ENCODE peak calls at places on chromosomes 4 and X, in nine cellular contexts. One of them, this sample, is unnamed.

GRCh38 chr4:11072999-11073398 is 355.7 kb downstream of the HS3ST1 start:
- DNase-seq in RPMI8226: no peak
- DNase-seq in HEK293T: no peak
- DNase-seq in NCI-H2171 treated with DMSO at 0.1 percent for 48 hours: no peak
- DNase-seq in NCI-H1436 treated with DMSO at 0.1 percent for 48 hours: no peak
- DNase-seq in activated CD4-positive, alpha-beta T cell treated with anti-CD3 and anti-CD28 coated beads, Interleukin-2, amount 50 U/mL, for 1 hour: no peak
- DNase-seq in colonic mucosa: no peak
- DNase-seq in naive thymus-derived CD4-positive, alpha-beta T cell: no peak
- DNase-seq in stromal cell of bone marrow: no peak
- DNase-seq in this sample: no peak

GRCh38 chr4:107978716-107979451 is 10.8 kb upstream of the HADH start:
- DNase-seq in stromal cell of bone marrow: no peak
- DNase-seq in naive thymus-derived CD4-positive, alpha-beta T cell: no peak
- DNase-seq in activated CD4-positive, alpha-beta T cell treated with anti-CD3 and anti-CD28 coated beads, Interleukin-2, amount 50 U/mL, for 1 hour: no peak
- DNase-seq in colonic mucosa: no peak
- DNase-seq in NCI-H1436 treated with DMSO at 0.1 percent for 48 hours: no peak
- DNase-seq in RPMI8226: no peak
- DNase-seq in NCI-H2171 treated with DMSO at 0.1 percent for 48 hours: no peak
- DNase-seq in HEK293T: no peak
- DNase-seq in this sample: no peak

GRCh38 chr4:13555325-13555724 is 11.0 kb upstream of the NKX3-2 start:
- DNase-seq in colonic mucosa: no peak
- DNase-seq in activated CD4-positive, alpha-beta T cell treated with anti-CD3 and anti-CD28 coated beads, Interleukin-2, amount 50 U/mL, for 1 hour: no peak
- DNase-seq in HEK293T: no peak
- DNase-seq in stromal cell of bone marrow: no peak
- DNase-seq in RPMI8226: no peak
- DNase-seq in NCI-H1436 treated with DMSO at 0.1 percent for 48 hours: no peak
- DNase-seq in NCI-H2171 treated with DMSO at 0.1 percent for 48 hours: no peak
- DNase-seq in naive thymus-derived CD4-positive, alpha-beta T cell: no peak
- DNase-seq in this sample: no peak

GRCh38 chr4:147828361-147828760 is 96.5 kb downstream of the ARHGAP10 start:
- DNase-seq in activated CD4-positive, alpha-beta T cell treated with anti-CD3 and anti-CD28 coated beads, Interleukin-2, amount 50 U/mL, for 1 hour: no peak
- DNase-seq in RPMI8226: no peak
- DNase-seq in HEK293T: no peak
- DNase-seq in NCI-H1436 treated with DMSO at 0.1 percent for 48 hours: no peak
- DNase-seq in NCI-H2171 treated with DMSO at 0.1 percent for 48 hours: no peak
- DNase-seq in naive thymus-derived CD4-positive, alpha-beta T cell: no peak
- DNase-seq in colonic mucosa: no peak
- DNase-seq in stromal cell of bone marrow: no peak
- DNase-seq in this sample: peak; percentile 55

GRCh38 chrX:88586317-88586716 is 160.7 kb upstream of the CPXCR1 start:
- DNase-seq in NCI-H1436 treated with DMSO at 0.1 percent for 48 hours: no peak
- DNase-seq in naive thymus-derived CD4-positive, alpha-beta T cell: no peak
- DNase-seq in NCI-H2171 treated with DMSO at 0.1 percent for 48 hours: no peak
- DNase-seq in activated CD4-positive, alpha-beta T cell treated with anti-CD3 and anti-CD28 coated beads, Interleukin-2, amount 50 U/mL, for 1 hour: no peak
- DNase-seq in stromal cell of bone marrow: no peak
- DNase-seq in HEK293T: no peak
- DNase-seq in RPMI8226: no peak
- DNase-seq in colonic mucosa: no peak
- DNase-seq in this sample: no peak

GRCh38 chr4:186723207-186724047 is at the start of gene FAT1:
- DNase-seq in NCI-H2171 treated with DMSO at 0.1 percent for 48 hours: no peak
- DNase-seq in HEK293T: peak; percentile 50
- DNase-seq in naive thymus-derived CD4-positive, alpha-beta T cell: no peak
- DNase-seq in RPMI8226: no peak
- DNase-seq in stromal cell of bone marrow: peak; percentile 65
- DNase-seq in colonic mucosa: peak; percentile 66
- DNase-seq in activated CD4-positive, alpha-beta T cell treated with anti-CD3 and anti-CD28 coated beads, Interleukin-2, amount 50 U/mL, for 1 hour: no peak
- DNase-seq in NCI-H1436 treated with DMSO at 0.1 percent for 48 hours: no peak
- DNase-seq in this sample: peak; percentile 67

GRCh38 chrX:7272301-7272700 is 124.3 kb upstream of the PUDP start:
- DNase-seq in NCI-H2171 treated with DMSO at 0.1 percent for 48 hours: no peak
- DNase-seq in naive thymus-derived CD4-positive, alpha-beta T cell: no peak
- DNase-seq in RPMI8226: no peak
- DNase-seq in activated CD4-positive, alpha-beta T cell treated with anti-CD3 and anti-CD28 coated beads, Interleukin-2, amount 50 U/mL, for 1 hour: no peak
- DNase-seq in HEK293T: no peak
- DNase-seq in colonic mucosa: no peak
- DNase-seq in stromal cell of bone marrow: no peak
- DNase-seq in NCI-H1436 treated with DMSO at 0.1 percent for 48 hours: no peak
- DNase-seq in this sample: peak; percentile 54

GRCh38 chr4:169640261-169640880 is 20.0 kb downstream of the CLCN3 start:
- DNase-seq in colonic mucosa: no peak
- DNase-seq in HEK293T: no peak
- DNase-seq in stromal cell of bone marrow: peak; percentile 86
- DNase-seq in RPMI8226: no peak
- DNase-seq in NCI-H1436 treated with DMSO at 0.1 percent for 48 hours: no peak
- DNase-seq in naive thymus-derived CD4-positive, alpha-beta T cell: no peak
- DNase-seq in activated CD4-positive, alpha-beta T cell treated with anti-CD3 and anti-CD28 coated beads, Interleukin-2, amount 50 U/mL, for 1 hour: no peak
- DNase-seq in NCI-H2171 treated with DMSO at 0.1 percent for 48 hours: no peak
- DNase-seq in this sample: peak; percentile 84

GRCh38 chr4:14446311-14446710 is 556.0 kb upstream of the CPEB2 start:
- DNase-seq in naive thymus-derived CD4-positive, alpha-beta T cell: no peak
- DNase-seq in stromal cell of bone marrow: peak; percentile 69
- DNase-seq in RPMI8226: no peak
- DNase-seq in activated CD4-positive, alpha-beta T cell treated with anti-CD3 and anti-CD28 coated beads, Interleukin-2, amount 50 U/mL, for 1 hour: no peak
- DNase-seq in NCI-H2171 treated with DMSO at 0.1 percent for 48 hours: no peak
- DNase-seq in NCI-H1436 treated with DMSO at 0.1 percent for 48 hours: no peak
- DNase-seq in HEK293T: no peak
- DNase-seq in colonic mucosa: no peak
- DNase-seq in this sample: no peak

GRCh38 chr4:103137446-103137827 is 37.8 kb upstream of the BDH2 start:
- DNase-seq in HEK293T: no peak
- DNase-seq in stromal cell of bone marrow: no peak
- DNase-seq in RPMI8226: no peak
- DNase-seq in NCI-H2171 treated with DMSO at 0.1 percent for 48 hours: no peak
- DNase-seq in colonic mucosa: no peak
- DNase-seq in NCI-H1436 treated with DMSO at 0.1 percent for 48 hours: no peak
- DNase-seq in naive thymus-derived CD4-positive, alpha-beta T cell: no peak
- DNase-seq in activated CD4-positive, alpha-beta T cell treated with anti-CD3 and anti-CD28 coated beads, Interleukin-2, amount 50 U/mL, for 1 hour: no peak
- DNase-seq in this sample: peak; percentile 33

GRCh38 chr4:78058591-78059523 is 1.7 kb downstream of the FRAS1 start:
- DNase-seq in NCI-H2171 treated with DMSO at 0.1 percent for 48 hours: peak; percentile 46
- DNase-seq in RPMI8226: no peak
- DNase-seq in activated CD4-positive, alpha-beta T cell treated with anti-CD3 and anti-CD28 coated beads, Interleukin-2, amount 50 U/mL, for 1 hour: no peak
- DNase-seq in HEK293T: peak; percentile 50
- DNase-seq in naive thymus-derived CD4-positive, alpha-beta T cell: peak; percentile 1
- DNase-seq in NCI-H1436 treated with DMSO at 0.1 percent for 48 hours: no peak
- DNase-seq in colonic mucosa: peak; percentile 52
- DNase-seq in stromal cell of bone marrow: no peak
- DNase-seq in this sample: peak; percentile 55

GRCh38 chrX:56788229-56788628 is 59.2 kb downstream of the NBDY start:
- DNase-seq in NCI-H2171 treated with DMSO at 0.1 percent for 48 hours: no peak
- DNase-seq in activated CD4-positive, alpha-beta T cell treated with anti-CD3 and anti-CD28 coated beads, Interleukin-2, amount 50 U/mL, for 1 hour: no peak
- DNase-seq in HEK293T: no peak
- DNase-seq in stromal cell of bone marrow: no peak
- DNase-seq in NCI-H1436 treated with DMSO at 0.1 percent for 48 hours: no peak
- DNase-seq in naive thymus-derived CD4-positive, alpha-beta T cell: no peak
- DNase-seq in RPMI8226: no peak
- DNase-seq in colonic mucosa: no peak
- DNase-seq in this sample: no peak

GRCh38 chrX:17405225-17405969 is 30.4 kb downstream of the NHS start:
- DNase-seq in NCI-H2171 treated with DMSO at 0.1 percent for 48 hours: peak; percentile 1
- DNase-seq in naive thymus-derived CD4-positive, alpha-beta T cell: no peak
- DNase-seq in NCI-H1436 treated with DMSO at 0.1 percent for 48 hours: no peak
- DNase-seq in HEK293T: no peak
- DNase-seq in RPMI8226: no peak
- DNase-seq in activated CD4-positive, alpha-beta T cell treated with anti-CD3 and anti-CD28 coated beads, Interleukin-2, amount 50 U/mL, for 1 hour: no peak
- DNase-seq in stromal cell of bone marrow: no peak
- DNase-seq in colonic mucosa: no peak
- DNase-seq in this sample: peak; percentile 67

GRCh38 chr4:138007572-138007971 is 234.6 kb downstream of the SLC7A11 start:
- DNase-seq in colonic mucosa: no peak
- DNase-seq in RPMI8226: no peak
- DNase-seq in HEK293T: peak; percentile 10
- DNase-seq in NCI-H1436 treated with DMSO at 0.1 percent for 48 hours: no peak
- DNase-seq in activated CD4-positive, alpha-beta T cell treated with anti-CD3 and anti-CD28 coated beads, Interleukin-2, amount 50 U/mL, for 1 hour: no peak
- DNase-seq in stromal cell of bone marrow: no peak
- DNase-seq in naive thymus-derived CD4-positive, alpha-beta T cell: no peak
- DNase-seq in NCI-H2171 treated with DMSO at 0.1 percent for 48 hours: no peak
- DNase-seq in this sample: no peak

GRCh38 chr4:78059524-78059889 is 2.4 kb downstream of the FRAS1 start:
- DNase-seq in activated CD4-positive, alpha-beta T cell treated with anti-CD3 and anti-CD28 coated beads, Interleukin-2, amount 50 U/mL, for 1 hour: no peak
- DNase-seq in NCI-H1436 treated with DMSO at 0.1 percent for 48 hours: peak; percentile 75
- DNase-seq in HEK293T: peak; percentile 60
- DNase-seq in stromal cell of bone marrow: peak; percentile 43
- DNase-seq in colonic mucosa: peak; percentile 71
- DNase-seq in RPMI8226: peak; percentile 8
- DNase-seq in naive thymus-derived CD4-positive, alpha-beta T cell: no peak
- DNase-seq in NCI-H2171 treated with DMSO at 0.1 percent for 48 hours: peak; percentile 67
- DNase-seq in this sample: peak; percentile 85

GRCh38 chr4:54234497-54235205 is 5.6 kb downstream of the PDGFRA start:
- DNase-seq in colonic mucosa: no peak
- DNase-seq in NCI-H1436 treated with DMSO at 0.1 percent for 48 hours: no peak
- DNase-seq in activated CD4-positive, alpha-beta T cell treated with anti-CD3 and anti-CD28 coated beads, Interleukin-2, amount 50 U/mL, for 1 hour: no peak
- DNase-seq in NCI-H2171 treated with DMSO at 0.1 percent for 48 hours: no peak
- DNase-seq in HEK293T: no peak
- DNase-seq in RPMI8226: no peak
- DNase-seq in stromal cell of bone marrow: no peak
- DNase-seq in naive thymus-derived CD4-positive, alpha-beta T cell: no peak
- DNase-seq in this sample: peak; percentile 46

GRCh38 chr4:80016506-80016905 is 56.5 kb downstream of the ANTXR2 start:
- DNase-seq in RPMI8226: no peak
- DNase-seq in stromal cell of bone marrow: no peak
- DNase-seq in naive thymus-derived CD4-positive, alpha-beta T cell: no peak
- DNase-seq in activated CD4-positive, alpha-beta T cell treated with anti-CD3 and anti-CD28 coated beads, Interleukin-2, amount 50 U/mL, for 1 hour: no peak
- DNase-seq in colonic mucosa: no peak
- DNase-seq in NCI-H2171 treated with DMSO at 0.1 percent for 48 hours: no peak
- DNase-seq in HEK293T: no peak
- DNase-seq in NCI-H1436 treated with DMSO at 0.1 percent for 48 hours: no peak
- DNase-seq in this sample: peak; percentile 49

GRCh38 chr4:80071643-80072606 is 1.1 kb downstream of the ANTXR2 start:
- DNase-seq in HEK293T: peak; percentile 18
- DNase-seq in activated CD4-positive, alpha-beta T cell treated with anti-CD3 and anti-CD28 coated beads, Interleukin-2, amount 50 U/mL, for 1 hour: peak; percentile 56
- DNase-seq in NCI-H2171 treated with DMSO at 0.1 percent for 48 hours: peak; percentile 48
- DNase-seq in naive thymus-derived CD4-positive, alpha-beta T cell: peak; percentile 55
- DNase-seq in RPMI8226: peak; percentile 31
- DNase-seq in stromal cell of bone marrow: no peak
- DNase-seq in NCI-H1436 treated with DMSO at 0.1 percent for 48 hours: no peak
- DNase-seq in colonic mucosa: peak; percentile 73
- DNase-seq in this sample: peak; percentile 38

GRCh38 chr4:80184791-80185756 is 12.2 kb upstream of the PRDM8 start:
- DNase-seq in NCI-H2171 treated with DMSO at 0.1 percent for 48 hours: peak; percentile 27
- DNase-seq in NCI-H1436 treated with DMSO at 0.1 percent for 48 hours: no peak
- DNase-seq in RPMI8226: no peak
- DNase-seq in colonic mucosa: no peak
- DNase-seq in HEK293T: no peak
- DNase-seq in naive thymus-derived CD4-positive, alpha-beta T cell: peak; percentile 16
- DNase-seq in activated CD4-positive, alpha-beta T cell treated with anti-CD3 and anti-CD28 coated beads, Interleukin-2, amount 50 U/mL, for 1 hour: no peak
- DNase-seq in stromal cell of bone marrow: no peak
- DNase-seq in this sample: peak; percentile 8

GRCh38 chr4:41281038-41281634 is 24.4 kb downstream of the UCHL1 start:
- DNase-seq in stromal cell of bone marrow: peak; percentile 65
- DNase-seq in NCI-H1436 treated with DMSO at 0.1 percent for 48 hours: peak; percentile 50
- DNase-seq in RPMI8226: peak; percentile 68
- DNase-seq in HEK293T: peak; percentile 70
- DNase-seq in NCI-H2171 treated with DMSO at 0.1 percent for 48 hours: peak; percentile 72
- DNase-seq in colonic mucosa: peak; percentile 57
- DNase-seq in activated CD4-positive, alpha-beta T cell treated with anti-CD3 and anti-CD28 coated beads, Interleukin-2, amount 50 U/mL, for 1 hour: no peak
- DNase-seq in naive thymus-derived CD4-positive, alpha-beta T cell: peak; percentile 43
- DNase-seq in this sample: peak; percentile 84

GRCh38 chr4:156615066-156615514 is 356.5 kb downstream of the PDGFC start:
- DNase-seq in NCI-H1436 treated with DMSO at 0.1 percent for 48 hours: no peak
- DNase-seq in stromal cell of bone marrow: no peak
- DNase-seq in colonic mucosa: no peak
- DNase-seq in HEK293T: no peak
- DNase-seq in activated CD4-positive, alpha-beta T cell treated with anti-CD3 and anti-CD28 coated beads, Interleukin-2, amount 50 U/mL, for 1 hour: no peak
- DNase-seq in naive thymus-derived CD4-positive, alpha-beta T cell: no peak
- DNase-seq in NCI-H2171 treated with DMSO at 0.1 percent for 48 hours: peak; percentile 58
- DNase-seq in RPMI8226: no peak
- DNase-seq in this sample: peak; percentile 95

GRCh38 chr4:95660719-95661118 is 111.9 kb upstream of the UNC5C start:
- DNase-seq in activated CD4-positive, alpha-beta T cell treated with anti-CD3 and anti-CD28 coated beads, Interleukin-2, amount 50 U/mL, for 1 hour: no peak
- DNase-seq in stromal cell of bone marrow: no peak
- DNase-seq in RPMI8226: no peak
- DNase-seq in naive thymus-derived CD4-positive, alpha-beta T cell: no peak
- DNase-seq in NCI-H1436 treated with DMSO at 0.1 percent for 48 hours: no peak
- DNase-seq in colonic mucosa: no peak
- DNase-seq in HEK293T: no peak
- DNase-seq in NCI-H2171 treated with DMSO at 0.1 percent for 48 hours: no peak
- DNase-seq in this sample: no peak

GRCh38 chr4:118032691-118033090 is 1.6 kb upstream of the NDST3 start:
- DNase-seq in NCI-H1436 treated with DMSO at 0.1 percent for 48 hours: no peak
- DNase-seq in naive thymus-derived CD4-positive, alpha-beta T cell: no peak
- DNase-seq in colonic mucosa: no peak
- DNase-seq in RPMI8226: no peak
- DNase-seq in stromal cell of bone marrow: no peak
- DNase-seq in NCI-H2171 treated with DMSO at 0.1 percent for 48 hours: no peak
- DNase-seq in activated CD4-positive, alpha-beta T cell treated with anti-CD3 and anti-CD28 coated beads, Interleukin-2, amount 50 U/mL, for 1 hour: no peak
- DNase-seq in HEK293T: peak; percentile 10
- DNase-seq in this sample: peak; percentile 11

GRCh38 chrX:40996886-40997530 is 88.2 kb upstream of the USP9X start:
- DNase-seq in naive thymus-derived CD4-positive, alpha-beta T cell: no peak
- DNase-seq in HEK293T: peak; percentile 64
- DNase-seq in activated CD4-positive, alpha-beta T cell treated with anti-CD3 and anti-CD28 coated beads, Interleukin-2, amount 50 U/mL, for 1 hour: no peak
- DNase-seq in NCI-H1436 treated with DMSO at 0.1 percent for 48 hours: no peak
- DNase-seq in NCI-H2171 treated with DMSO at 0.1 percent for 48 hours: peak; percentile 71
- DNase-seq in stromal cell of bone marrow: peak; percentile 70
- DNase-seq in RPMI8226: no peak
- DNase-seq in colonic mucosa: no peak
- DNase-seq in this sample: peak; percentile 70

GRCh38 chr4:36292551-36293188 is 11.3 kb downstream of the DTHD1 start:
- DNase-seq in NCI-H2171 treated with DMSO at 0.1 percent for 48 hours: no peak
- DNase-seq in naive thymus-derived CD4-positive, alpha-beta T cell: no peak
- DNase-seq in activated CD4-positive, alpha-beta T cell treated with anti-CD3 and anti-CD28 coated beads, Interleukin-2, amount 50 U/mL, for 1 hour: no peak
- DNase-seq in stromal cell of bone marrow: no peak
- DNase-seq in colonic mucosa: no peak
- DNase-seq in HEK293T: no peak
- DNase-seq in NCI-H1436 treated with DMSO at 0.1 percent for 48 hours: no peak
- DNase-seq in RPMI8226: no peak
- DNase-seq in this sample: no peak

This sample was measured in EH.